ENCODE peak calls at places on chromosomes 7 and 10, in seven cellular contexts. W is HCT116, B is SK-N-SH, X is K562, R is HepG2, E is GM12878, P is H1. M is an unnamed sample.

GRCh38 chr7:101222275-101222830 is 4.4 kb downstream of the ZNHIT1 start:
- DNase-seq in W (no peak), B (no peak), X (no peak), R (no peak), E (no peak), P (no peak), M (no peak)

GRCh38 chr7:149495785-149496641 is 1.6 kb downstream of the ZNF746 start:
- DNase-seq in W (no peak), B (peak; percentile 61), X (no peak), R (peak; percentile 54), E (no peak), P (no peak), M (no peak)

GRCh38 chr7:36236073-36236472 is 83.0 kb downstream of the EEPD1 start:
- DNase-seq in W (no peak), B (no peak), X (no peak), R (no peak), E (no peak), P (peak; percentile 58), M (no peak)

GRCh38 chr10:132882069-132882468 is 60.3 kb downstream of the CFAP46 start:
- DNase-seq in W (no peak), B (no peak), X (no peak), R (no peak), E (no peak), P (no peak), M (no peak)

GRCh38 chr10:79383974-79384606 is 36.8 kb downstream of the PPIF start:
- DNase-seq in W (no peak), B (peak; percentile 19), X (no peak), R (no peak), E (no peak), P (no peak), M (no peak)

GRCh38 chr10:129631870-129632623 is 165.0 kb downstream of the MGMT start:
- DNase-seq in W (no peak), B (no peak), X (no peak), R (no peak), E (no peak), P (no peak), M (no peak)

GRCh38 chr10:47094636-47095035 is 183.4 kb downstream of the PTPN20 start:
- DNase-seq in W (no peak), B (no peak), X (no peak), R (no peak), E (no peak), P (no peak), M (no peak)

GRCh38 chr7:55567495-55568070 is 4.7 kb downstream of the VOPP1 start:
- DNase-seq in W (no peak), B (no peak), X (no peak), R (no peak), E (no peak), P (no peak), M (no peak)

GRCh38 chr10:124732931-124733536 is 11.1 kb downstream of the FAM53B start:
- DNase-seq in W (no peak), B (no peak), X (no peak), R (no peak), E (peak; percentile 77), P (no peak), M (no peak)

GRCh38 chr10:131174651-131175540 is 136.6 kb downstream of the TCERG1L start:
- DNase-seq in W (no peak), B (no peak), X (no peak), R (no peak), E (no peak), P (peak; percentile 43), M (no peak)

GRCh38 chr7:141685285-141686035 is 16.5 kb downstream of the DENND11 start:
- DNase-seq in W (no peak), B (no peak), X (no peak), R (no peak), E (no peak), P (no peak), M (no peak)

GRCh38 chr10:89414146-89414878 is at the start of gene IFIT5:
- DNase-seq in W (no peak), B (peak; percentile 91), X (peak; percentile 23), R (peak; percentile 30), E (peak; percentile 58), P (no peak), M (peak; percentile 77)

GRCh38 chr10:89416465-89416864 is 2.1 kb downstream of the IFIT5 start:
- DNase-seq in W (no peak), B (no peak), X (no peak), R (no peak), E (no peak), P (no peak), M (no peak)

GRCh38 chr10:89413398-89413912 is 913 bp upstream of the IFIT5 start:
- DNase-seq in W (no peak), B (no peak), X (no peak), R (no peak), E (no peak), P (no peak), M (no peak)

GRCh38 chr10:89419548-89419947 is 5.2 kb downstream of the IFIT5 start:
- DNase-seq in W (no peak), B (peak; percentile 9), X (peak; percentile 23), R (no peak), E (no peak), P (no peak), M (no peak)

GRCh38 chr10:89414879-89415821 is 782 bp downstream of the IFIT5 start:
- DNase-seq in W (no peak), B (peak; percentile 82), X (no peak), R (no peak), E (no peak), P (peak; percentile 81), M (peak; percentile 64)
- TF ChIP-seq JUND in W (no peak), B (no peak), X (no peak), R (no peak), E (no peak), P (no peak), M (no peak)

GRCh38 chr7:137669706-137670105 is 177.1 kb downstream of the DGKI start:
- DNase-seq in W (no peak), B (no peak), X (no peak), R (no peak), E (no peak), P (no peak), M (no peak)
- TF ChIP-seq JUND in W (no peak), B (no peak), X (no peak), R (no peak), E (no peak), P (no peak), M (no peak)

GRCh38 chr10:102064868-102065560 is at the start of gene HPS6:
- DNase-seq in W (peak; percentile 77), B (peak; percentile 98), X (peak; percentile 88), R (peak; percentile 81), E (peak; percentile 61), P (peak; percentile 85), M (peak; percentile 97)
- TF ChIP-seq JUND in W (no peak), B (no peak), X (peak; percentile 8), R (no peak), E (no peak), P (no peak), M (no peak)

DNA sequence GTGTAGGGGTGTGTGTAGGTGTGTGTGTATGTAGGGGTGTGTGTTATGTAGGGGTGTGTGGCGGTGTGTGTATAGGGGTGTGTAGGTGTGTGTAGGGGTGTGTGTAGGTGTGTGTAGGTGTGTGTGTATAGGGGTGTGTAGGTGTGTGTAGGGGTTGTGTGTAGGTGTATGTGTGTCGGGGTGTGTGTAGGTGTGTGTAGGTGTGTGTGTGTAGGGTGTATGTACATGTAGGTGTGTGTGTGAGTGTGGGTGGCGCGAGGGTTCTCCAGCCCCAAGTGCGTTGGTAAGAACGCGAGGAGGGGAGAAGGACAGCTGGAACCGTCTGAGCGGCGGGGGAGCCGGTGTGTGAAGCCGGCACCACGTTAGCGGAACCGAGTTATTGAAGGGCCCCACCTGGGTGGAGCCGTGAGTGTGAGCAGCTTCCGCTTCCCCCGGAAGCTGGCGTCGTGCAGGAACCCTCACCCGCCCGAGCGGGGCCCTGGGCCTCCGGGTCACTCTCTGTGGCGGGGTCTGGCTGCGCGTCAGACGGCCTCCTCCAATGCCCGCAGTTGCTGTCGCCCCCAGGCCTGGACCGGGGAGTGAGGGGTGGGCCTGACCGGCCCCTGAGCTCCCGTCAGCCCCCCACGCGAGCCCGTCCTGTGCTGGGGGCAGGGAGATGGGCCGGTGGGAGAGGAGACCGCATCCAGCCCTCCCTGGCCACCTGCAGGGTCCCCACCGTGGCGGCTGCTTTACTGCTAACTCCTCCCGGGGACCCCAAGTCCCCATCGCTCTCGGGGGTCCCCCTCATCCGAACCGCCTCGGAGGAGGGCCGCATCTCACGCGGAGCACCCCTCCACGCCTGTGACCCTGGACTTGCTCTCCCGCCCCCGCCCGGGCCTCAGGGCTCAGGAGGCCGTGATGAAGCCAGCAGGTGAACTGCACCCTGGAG is 49.6 kb upstream of the PSMG3 start:
- DNase-seq in W (no peak), B (peak; percentile 46), X (peak; percentile 31), R (no peak), E (no peak), P (no peak), M (no peak)
- TF ChIP-seq JUND in W (no peak), B (no peak), X (no peak), R (no peak), E (no peak), P (no peak), M (no peak)

GRCh38 chr7:30524545-30524944 is 19.9 kb upstream of the GGCT start:
- DNase-seq in W (no peak), B (no peak), X (no peak), R (peak; percentile 52), E (no peak), P (no peak), M (peak; percentile 58)
- TF ChIP-seq JUND in W (no peak), B (no peak), X (no peak), R (no peak), E (no peak), P (no peak), M (no peak)

GRCh38 chr7:44541-44896 is 147.9 kb upstream of the FAM20C start:
- DNase-seq in W (no peak), B (no peak), X (no peak), R (no peak), E (no peak), P (peak; percentile 38), M (no peak)

GRCh38 chr7:45120-46090 is 147.0 kb upstream of the FAM20C start:
- DNase-seq in W (no peak), B (no peak), X (no peak), R (no peak), E (no peak), P (no peak), M (no peak)

GRCh38 chr7:43791-44540 is 148.4 kb upstream of the FAM20C start:
- DNase-seq in W (no peak), B (no peak), X (no peak), R (no peak), E (no peak), P (no peak), M (no peak)

GRCh38 chr7:40799-41750 is 151.3 kb upstream of the FAM20C start:
- DNase-seq in W (no peak), B (no peak), X (no peak), R (no peak), E (no peak), P (peak; percentile 47), M (no peak)

DNA sequence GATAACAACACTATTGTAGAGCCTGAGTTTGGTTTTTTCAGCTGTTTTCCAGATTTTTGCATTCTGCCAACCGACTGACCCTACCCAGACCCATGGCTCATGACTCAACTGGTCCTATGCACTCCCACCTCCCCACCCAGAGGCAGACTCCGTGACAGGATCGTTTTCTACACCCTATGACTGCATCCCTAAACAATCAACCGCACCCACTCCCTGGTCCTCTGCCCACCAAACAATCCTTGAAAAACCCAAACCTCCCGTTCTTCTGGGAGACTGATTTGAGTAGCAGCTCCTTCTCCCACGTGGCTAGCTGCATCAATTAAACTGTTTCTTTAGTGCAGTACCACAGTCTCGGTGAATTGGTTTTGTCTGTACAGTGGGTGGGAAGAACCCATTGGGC is 150.4 kb upstream of the FAM20C start:
- DNase-seq in W (no peak), B (no peak), X (no peak), R (no peak), E (no peak), P (no peak), M (no peak)
- TF ChIP-seq JUND in W (no peak), B (no peak), X (no peak), R (no peak), E (no peak), P (no peak), M (no peak)